ENCODE peak calls at places on chromosomes 5 and 9, in four cellular contexts. B is Calu3, O is heart right ventricle, P is HCT116. G is an unnamed sample.

GRCh38 chr5:78472469-78473106 is 112.2 kb downstream of the SCAMP1 start:
- DNase-seq in B (no peak), P (no peak), O (no peak), G (no peak)

GRCh38 chr9:112069318-112070169 is 105.6 kb downstream of the SUSD1 start:
- DNase-seq in B (peak), P (no peak), O (no peak), G (peak)

GRCh38 chr9:128192601-128193371 is 1.4 kb upstream of the CIZ1 start:
- DNase-seq in O (peak), P (peak), B (peak), G (peak)

GRCh38 chr5:57317341-57317740 is 143.5 kb downstream of the GPBP1 start:
- DNase-seq in B (no peak), O (no peak), P (no peak), G (no peak)

GRCh38 chr5:104297076-104297475 is 734.5 kb upstream of the NUDT12 start:
- DNase-seq in O (no peak), B (no peak), P (peak), G (no peak)

GRCh38 chr5:120599576-120599975 is 135.5 kb downstream of the PRR16 start:
- DNase-seq in P (no peak), O (no peak), B (peak), G (peak)

GRCh38 chr9:31542384-31543055 is 841.9 kb upstream of the ACO1 start:
- DNase-seq in O (no peak), P (no peak), B (peak), G (peak)

GRCh38 chr5:68027519-68027918 is 188.0 kb upstream of the PIK3R1 start:
- DNase-seq in P (no peak), O (no peak), B (no peak), G (no peak)

GRCh38 chr9:96856363-96857286 is 2.3 kb upstream of the ZNF782 start:
- DNase-seq in O (peak), B (peak), P (peak), G (peak)

GRCh38 chr9:98406469-98406868 is 151.0 kb upstream of the TBC1D2 start:
- DNase-seq in O (no peak), B (no peak), P (no peak), G (no peak)

GRCh38 chr5:103262422-103262871 is 3.9 kb downstream of the MACIR start:
- DNase-seq in B (no peak), O (no peak), P (no peak), G (no peak)

GRCh38 chr5:854217-854616 is 3.4 kb upstream of the ZDHHC11 start:
- DNase-seq in B (no peak), P (no peak), O (peak), G (no peak)

GRCh38 chr5:123708074-123708806 is 196.3 kb downstream of the CSNK1G3 start:
- DNase-seq in P (no peak), O (no peak), B (no peak), G (no peak)

GRCh38 chr9:134391319-134392231 is 65.3 kb downstream of the RXRA start:
- DNase-seq in B (no peak), P (no peak), O (no peak), G (no peak)

GRCh38 chr9:114621975-114622609 is 11.0 kb downstream of the TMEM268 start:
- DNase-seq in B (no peak), O (no peak), P (no peak), G (no peak)

GRCh38 chr9:74935008-74935407 is 17.7 kb downstream of the C9orf40 start:
- DNase-seq in P (no peak), O (no peak), B (no peak), G (no peak)

GRCh38 chr5:63456279-63456678 is 506.0 kb downstream of the HTR1A start:
- DNase-seq in B (no peak), O (no peak), P (no peak), G (no peak)

DNA sequence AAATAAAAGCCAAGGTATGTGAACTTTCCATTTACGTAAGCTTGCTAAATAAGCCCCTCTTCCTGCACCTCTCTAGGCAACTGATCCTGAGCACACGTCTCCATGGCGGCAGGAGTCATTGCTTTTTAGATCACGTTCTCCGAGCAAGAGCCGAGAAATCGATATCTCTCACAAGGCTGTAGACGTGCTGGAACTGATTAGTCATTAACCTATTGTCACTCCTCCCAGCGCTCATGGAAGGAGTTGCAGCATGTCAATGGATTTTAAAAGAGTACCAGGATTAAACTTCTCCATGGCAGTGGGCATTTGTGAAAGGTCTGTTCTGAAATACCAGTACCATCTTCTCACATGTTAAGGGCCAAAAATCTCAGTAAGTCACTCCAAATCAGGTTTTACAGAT is 4.7 kb upstream of the ADCY2 start:
- DNase-seq in P (no peak), O (no peak), B (peak), G (peak)
- TF ChIP-seq CTCF in P (no peak), O (no peak), B (no peak), G (no peak)

DNA sequence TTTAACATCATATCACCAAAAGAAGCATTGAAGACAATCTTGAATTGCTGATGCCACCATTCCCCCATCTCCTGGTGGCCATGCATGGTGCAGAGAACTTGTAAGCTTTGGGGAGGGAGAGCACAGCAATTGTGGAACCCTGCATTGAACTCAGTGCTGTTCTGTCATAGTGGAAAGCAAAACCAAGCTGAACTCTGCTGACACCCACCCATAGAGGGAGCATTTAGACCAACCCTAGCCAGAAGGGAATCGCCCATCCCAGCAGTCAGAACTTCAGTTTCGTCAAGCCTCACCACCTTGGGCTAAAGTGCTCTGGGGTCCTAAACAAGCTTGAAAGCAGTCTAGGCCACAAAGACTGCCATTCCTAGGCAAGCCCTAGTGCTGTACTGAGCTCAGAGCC is 37.4 kb upstream of the RUSC2 start:
- DNase-seq in O (no peak), P (no peak), B (no peak), G (no peak)
- TF ChIP-seq CTCF in O (no peak), P (peak), B (no peak), G (no peak)

DNA sequence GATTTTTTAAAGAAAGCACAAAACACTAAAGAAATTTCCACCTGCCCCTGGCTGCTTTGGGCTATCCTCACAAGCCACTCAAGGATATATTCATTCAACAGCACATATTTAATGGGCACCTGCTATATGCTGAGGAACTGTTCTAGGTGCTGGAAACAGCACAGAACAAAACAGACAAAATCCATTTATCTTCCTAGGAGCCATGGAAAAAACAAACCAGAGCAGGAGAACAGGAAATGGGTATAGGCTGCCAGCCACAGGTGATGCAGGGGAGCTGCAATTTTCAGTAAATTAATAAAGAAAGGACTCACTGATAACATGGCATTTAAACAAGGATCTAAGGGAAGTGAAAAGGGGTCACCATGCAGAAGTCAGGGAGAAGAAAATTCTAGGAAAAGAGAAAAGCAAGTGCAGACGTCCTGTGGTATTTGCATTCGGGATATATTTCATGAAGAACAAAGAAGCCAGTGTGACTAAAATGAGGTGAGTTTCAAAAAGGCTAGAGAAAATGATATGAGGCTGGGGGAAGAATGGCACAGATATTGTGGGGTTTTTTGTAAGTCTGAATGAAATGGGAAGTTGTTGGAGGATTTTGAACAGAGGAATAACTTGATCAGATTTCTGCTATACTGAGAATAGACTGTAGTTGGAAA is 152.2 kb downstream of the ADAMTSL1 start:
- DNase-seq in O (no peak), P (no peak), B (no peak), G (no peak)
- TF ChIP-seq CTCF in O (no peak), P (no peak), B (no peak), G (no peak)

GRCh38 chr5:51558682-51559081 is 175.4 kb downstream of the ISL1 start:
- DNase-seq in B (no peak), P (no peak), O (no peak), G (no peak)

GRCh38 chr5:51559921-51560658 is 176.8 kb downstream of the ISL1 start:
- DNase-seq in O (no peak), P (no peak), B (no peak), G (no peak)

GRCh38 chr5:51556833-51557232 is 173.6 kb downstream of the ISL1 start:
- DNase-seq in O (no peak), P (no peak), B (no peak), G (no peak)

DNA sequence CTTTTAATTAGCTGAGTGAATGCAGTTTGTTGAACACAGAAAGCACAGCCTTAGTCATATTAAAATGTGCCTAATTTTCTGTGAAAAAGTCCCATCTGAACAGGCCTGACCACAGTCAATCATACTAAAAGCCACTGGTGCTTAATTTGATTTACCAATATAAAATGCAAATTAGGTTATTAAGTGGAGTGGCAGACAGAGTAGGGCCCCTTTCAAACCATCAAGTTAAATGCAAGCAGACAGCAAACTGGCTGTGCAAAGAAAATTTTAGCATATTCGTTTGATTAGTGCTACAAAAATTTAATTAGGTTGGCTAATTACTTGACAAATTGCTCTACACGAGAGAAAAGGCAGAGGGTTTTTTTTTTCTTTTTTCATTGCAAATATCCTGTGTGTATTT is 176.1 kb downstream of the ISL1 start:
- DNase-seq in P (no peak), O (no peak), B (no peak), G (no peak)
- TF ChIP-seq CTCF in P (no peak), O (no peak), B (no peak), G (no peak)

GRCh38 chr9:90053027-90053426 is 448.2 kb downstream of the GADD45G start:
- DNase-seq in P (peak), O (no peak), B (no peak), G (peak)
- TF ChIP-seq CTCF in P (peak), O (no peak), B (no peak), G (no peak)

GRCh38 chr9:117927354-117927753 is 223.2 kb downstream of the TLR4 start:
- DNase-seq in O (no peak), B (no peak), P (no peak), G (no peak)
- TF ChIP-seq CTCF in O (no peak), B (no peak), P (no peak), G (no peak)

DNA sequence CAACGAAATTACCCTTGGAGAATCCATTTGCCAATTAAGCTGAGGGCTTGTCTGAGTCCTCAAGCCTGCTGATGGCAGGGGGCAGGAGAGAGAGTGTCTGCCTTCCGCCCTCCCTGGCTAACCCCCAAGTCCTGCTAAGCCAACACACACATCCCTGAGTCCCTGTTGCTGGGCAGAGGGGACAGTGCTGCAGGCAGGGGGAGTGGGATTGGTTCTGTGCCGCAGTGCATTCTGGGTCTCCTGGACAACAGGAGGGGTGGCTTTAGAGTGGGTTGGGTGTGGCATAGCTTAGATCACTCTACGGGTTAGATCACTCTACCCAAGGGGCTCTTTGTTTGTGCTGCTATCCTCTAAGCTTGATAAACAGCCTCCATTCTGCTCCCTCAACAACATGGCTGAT is 427.7 kb downstream of the CDK5RAP2 start:
- DNase-seq in O (peak), P (no peak), B (no peak), G (no peak)
- TF ChIP-seq CTCF in O (no peak), P (no peak), B (no peak), G (no peak)

GRCh38 chr5:117455236-117456233 is 880.9 kb upstream of the SEMA6A start:
- DNase-seq in O (no peak), P (peak), B (peak), G (peak)
- TF ChIP-seq CTCF in O (no peak), P (peak), B (peak), G (peak)

G was measured in body of pancreas.